ENCODE peak calls at places on chromosomes 12 and 14, in nine cellular contexts. H, P, T, W, X, M, G, J and O are unnamed samples.

GRCh38 chr14:58944957-58945356 is 243.5 kb upstream of the DAAM1 start:
- DNase-seq in H (no peak), P (no peak), T (no peak), W (no peak), X (no peak), M (no peak), G (no peak), J (no peak), O (no peak)

GRCh38 chr14:37124617-37125016 is 47.8 kb downstream of the SLC25A21 start:
- DNase-seq in H (no peak), P (no peak), T (no peak), W (no peak), X (no peak), M (no peak), G (no peak), J (no peak), O (no peak)

GRCh38 chr14:67569651-67570290 is 30.3 kb downstream of the PIGH start:
- DNase-seq in H (no peak), P (no peak), T (no peak), W (no peak), X (no peak), M (no peak), G (no peak), J (no peak), O (no peak)

GRCh38 chr12:70989232-70989631 is 68.7 kb upstream of the PTPRR start:
- DNase-seq in H (no peak), P (no peak), T (no peak), W (no peak), X (no peak), M (no peak), G (no peak), J (no peak), O (no peak)

GRCh38 chr12:132397934-132398385 is 68.6 kb upstream of the GALNT9 start:
- DNase-seq in H (no peak), P (no peak), T (no peak), W (no peak), X (no peak), M (no peak), G (no peak), J (no peak), O (no peak)

GRCh38 chr14:76958975-76959710 is 69.4 kb downstream of the IRF2BPL start:
- DNase-seq in H (no peak), P (no peak), T (no peak), W (no peak), X (no peak), M (no peak), G (no peak), J (peak), O (no peak)

GRCh38 chr12:26271024-26271423 is 75.7 kb downstream of the SSPN start:
- DNase-seq in H (no peak), P (no peak), T (no peak), W (no peak), X (no peak), M (no peak), G (no peak), J (peak), O (no peak)

GRCh38 chr14:94542111-94542810 is 19.0 kb upstream of the SERPINA4 start:
- DNase-seq in H (no peak), P (no peak), T (no peak), W (no peak), X (no peak), M (no peak), G (no peak), J (peak), O (no peak)

GRCh38 chr14:55332654-55333570 is 61.7 kb downstream of the FBXO34 start:
- DNase-seq in H (no peak), P (no peak), T (no peak), W (no peak), X (no peak), M (no peak), G (peak), J (no peak), O (no peak)